ENCODE peak calls at places on chromosomes 6 and 20, in five cellular contexts. D is ovary, N is NB4, C is uterus, Y is adrenal gland. I is an unnamed sample.

GRCh38 chr20:17594443-17594842 is 24.6 kb downstream of the DSTN start:
- DNase-seq in Y (no peak), N (no peak), D (no peak), C (no peak), I (no peak)

GRCh38 chr6:26032387-26033131 is 54.7 kb upstream of the HFE start:
- DNase-seq in Y (peak), N (peak), D (no peak), C (no peak), I (no peak)

GRCh38 chr20:58891686-58892125 is 39.2 kb downstream of the GNAS start:
- DNase-seq in N (peak), Y (peak), D (peak), C (peak), I (no peak)

GRCh38 chr6:93675856-93676255 is 256.5 kb upstream of the EPHA7 start:
- DNase-seq in D (no peak), C (no peak), Y (no peak), N (no peak), I (no peak)

GRCh38 chr6:7169296-7169721 is 61.5 kb downstream of the RREB1 start:
- DNase-seq in D (no peak), Y (peak), C (peak), N (peak), I (no peak)

GRCh38 chr6:148507774-148508173 is 165.1 kb downstream of the SASH1 start:
- DNase-seq in C (no peak), D (no peak), Y (no peak), N (no peak), I (no peak)

GRCh38 chr6:42140756-42141602 is 1.4 kb downstream of the C6orf132 start:
- DNase-seq in N (no peak), D (no peak), C (no peak), Y (peak), I (peak)

GRCh38 chr20:16111853-16112412 is 461.3 kb downstream of the KIF16B start:
- DNase-seq in N (no peak), D (no peak), C (no peak), Y (no peak), I (no peak)

GRCh38 chr6:90369024-90369519 is 72.4 kb upstream of the BACH2 start:
- DNase-seq in Y (peak), D (peak), C (peak), N (peak), I (peak)

GRCh38 chr6:29723666-29724588 is 693 bp downstream of the HLA-F start:
- DNase-seq in N (no peak), D (peak), C (peak), Y (peak), I (no peak)
- TF ChIP-seq POLR2A in N (no peak), D (no peak), C (peak), Y (no peak), I (no peak)

GRCh38 chr6:14037402-14038277 is 79.9 kb upstream of the CD83 start:
- DNase-seq in C (peak), N (no peak), Y (no peak), D (no peak), I (no peak)
- H3K4me3 ChIP-seq in C (no peak), N (no peak), Y (no peak), D (no peak), I (no peak)

DNA sequence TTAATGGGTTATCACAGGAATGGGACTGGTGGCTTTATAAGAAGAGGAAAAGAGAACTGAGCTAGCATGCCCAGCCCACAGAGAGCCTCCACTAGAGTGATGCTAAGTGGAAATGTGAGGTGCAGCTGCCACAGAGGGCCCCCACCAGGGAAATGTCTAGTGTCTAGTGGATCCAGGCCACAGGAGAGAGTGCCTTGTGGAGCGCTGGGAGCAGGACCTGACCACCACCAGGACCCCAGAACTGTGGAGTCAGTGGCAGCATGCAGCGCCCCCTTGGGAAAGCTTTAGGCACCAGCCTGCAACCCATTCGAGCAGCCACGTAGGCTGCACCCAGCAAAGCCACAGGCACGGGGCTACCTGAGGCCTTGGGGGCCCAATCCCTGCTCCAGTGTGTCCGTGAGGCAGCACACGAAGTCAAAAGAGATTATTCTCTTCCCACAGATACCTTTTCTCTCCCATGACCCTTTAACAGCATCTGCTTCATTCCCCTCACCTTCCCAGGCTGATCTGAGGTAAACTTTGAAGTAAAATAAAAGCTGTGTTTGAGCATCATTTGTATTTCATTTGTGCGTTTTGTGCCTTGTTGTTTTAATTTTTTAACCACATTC is 4.4 kb downstream of the HLA-E start:
- DNase-seq in C (no peak), D (no peak), N (no peak), Y (no peak), I (peak)
- TF ChIP-seq CTCF in C (no peak), D (no peak), N (peak), Y (no peak), I (no peak)

DNA sequence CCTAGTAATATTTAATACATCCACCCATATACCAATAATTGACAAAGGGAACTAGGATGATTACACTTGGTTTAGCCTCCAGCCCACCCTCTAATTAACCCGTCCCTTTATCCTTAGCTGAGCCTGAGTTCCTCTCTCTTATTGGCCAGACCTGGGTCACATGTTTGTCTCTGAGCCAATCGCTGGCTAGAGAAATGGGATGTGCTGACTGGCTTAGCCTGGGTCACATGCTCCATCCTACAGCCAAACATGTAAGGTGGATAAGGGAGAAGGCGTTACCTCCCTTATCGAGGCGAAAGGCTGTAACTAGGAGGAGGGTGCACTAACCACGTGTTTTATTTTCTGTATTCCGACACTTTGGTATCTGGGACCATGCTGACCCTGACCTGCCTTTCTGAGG is 262.8 kb downstream of the PREX1 start:
- DNase-seq in N (no peak), Y (no peak), D (no peak), C (no peak), I (no peak)
- TF ChIP-seq POLR2A in N (no peak), Y (no peak), D (no peak), C (no peak), I (no peak)

DNA sequence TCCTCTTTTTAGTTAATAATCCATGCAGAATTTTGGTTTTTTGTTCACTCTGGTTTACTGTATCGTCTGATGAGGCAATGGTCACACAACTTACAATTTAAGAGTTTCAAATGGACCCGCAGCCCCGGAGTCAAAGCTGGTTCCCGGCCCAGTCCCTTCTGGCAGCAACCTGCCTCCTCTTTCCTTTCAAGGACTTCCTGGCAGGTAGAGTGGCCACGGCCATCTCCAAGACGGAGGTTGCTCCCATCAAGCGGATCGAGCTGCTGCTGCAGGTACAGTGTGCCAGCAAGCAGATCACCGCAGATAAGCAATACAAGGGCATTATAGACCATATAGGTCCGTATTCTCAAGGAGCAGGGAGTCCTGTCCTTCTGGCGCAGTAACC is 218.2 kb downstream of the GJA1 start:
- DNase-seq in Y (peak), N (no peak), C (no peak), D (no peak), I (no peak)
- H3K4me3 ChIP-seq in Y (no peak), N (no peak), C (no peak), D (no peak), I (no peak)